ENCODE peak calls at places on chromosomes 5 and 9, in six cellular contexts. H is neural progenitor cell, V is left cardiac atrium, C is psoas muscle, I is transverse colon, X is hepatocyte. G is an unnamed sample.

GRCh38 chr9:117945286-117945685 is 241.1 kb downstream of the TLR4 start:
- DNase-seq in I (no peak), H (no peak), X (no peak), C (no peak), V (no peak), G (no peak)

GRCh38 chr9:84697494-84698114 is 28.1 kb downstream of the NTRK2 start:
- DNase-seq in X (peak; percentile 79), H (peak; percentile 84), I (peak; percentile 85), C (peak; percentile 64), V (peak; percentile 76), G (peak; percentile 3)

GRCh38 chr5:4533457-4534105 is 606.5 kb upstream of the ADAMTS16 start:
- DNase-seq in X (no peak), C (no peak), I (no peak), V (no peak), H (no peak), G (no peak)

GRCh38 chr9:16705121-16705604 is 165.3 kb downstream of the BNC2 start:
- DNase-seq in X (peak; percentile 72), H (peak; percentile 63), I (peak; percentile 66), V (peak; percentile 93), C (peak; percentile 90), G (no peak)

GRCh38 chr9:14924821-14925220 is 14.6 kb upstream of the FREM1 start:
- DNase-seq in C (no peak), X (no peak), I (no peak), V (no peak), H (no peak), G (no peak)

GRCh38 chr5:57696906-57697590 is 214.4 kb upstream of the ACTBL2 start:
- DNase-seq in H (no peak), C (no peak), I (no peak), V (peak; percentile 18), X (no peak), G (no peak)

GRCh38 chr5:15943487-15943886 is 236.1 kb downstream of the MARCHF11 start:
- DNase-seq in H (no peak), V (no peak), I (no peak), C (no peak), X (no peak), G (no peak)

GRCh38 chr5:4207456-4207855 is 611.8 kb downstream of the IRX1 start:
- DNase-seq in I (no peak), C (no peak), X (no peak), H (peak; percentile 52), V (no peak), G (no peak)

GRCh38 chr5:123545506-123545905 is 33.5 kb downstream of the CSNK1G3 start:
- DNase-seq in H (peak; percentile 16), C (no peak), X (no peak), I (peak; percentile 21), V (no peak), G (peak; percentile 10)

GRCh38 chr9:126328415-126328814 is 1.8 kb downstream of the MVB12B start:
- DNase-seq in C (no peak), H (no peak), V (no peak), I (no peak), X (no peak), G (no peak)

GRCh38 chr9:95083086-95083768 is 234.3 kb downstream of the FANCC start:
- DNase-seq in X (no peak), H (no peak), C (no peak), V (no peak), I (no peak), G (no peak)

GRCh38 chr5:179313849-179314521 is 31.3 kb downstream of the ADAMTS2 start:
- DNase-seq in I (peak; percentile 57), X (peak; percentile 73), C (peak; percentile 89), V (peak; percentile 81), H (no peak), G (no peak)

GRCh38 chr5:10903786-10904560 is 142.9 kb upstream of the DAP start:
- DNase-seq in C (no peak), V (no peak), I (no peak), X (no peak), H (no peak), G (no peak)

GRCh38 chr9:126301985-126302603 is 24.5 kb upstream of the MVB12B start:
- DNase-seq in V (peak; percentile 55), C (peak; percentile 25), I (peak; percentile 70), X (peak; percentile 80), H (peak; percentile 81), G (peak; percentile 55)

GRCh38 chr5:120146787-120147186 is 317.3 kb upstream of the PRR16 start:
- DNase-seq in H (no peak), I (no peak), C (no peak), X (no peak), V (no peak), G (no peak)

GRCh38 chr5:168047043-168047668 is 244.3 kb upstream of the WWC1 start:
- DNase-seq in V (peak; percentile 33), I (peak; percentile 63), X (peak; percentile 70), C (no peak), H (peak; percentile 81), G (no peak)

GRCh38 chr5:6410421-6410820 is 32.1 kb upstream of the MED10 start:
- DNase-seq in V (no peak), I (no peak), C (no peak), H (no peak), X (no peak), G (no peak)

GRCh38 chr5:154444559-154445421 is 1.0 kb upstream of the SAP30L start:
- DNase-seq in V (no peak), H (peak; percentile 59), I (peak; percentile 22), X (peak; percentile 33), C (no peak), G (peak; percentile 5)

GRCh38 chr9:127280880-127281660 is 16.5 kb downstream of the GARNL3 start:
- DNase-seq in C (no peak), H (no peak), I (no peak), V (no peak), X (no peak), G (no peak)

GRCh38 chr5:551406-551805 is 27.2 kb upstream of the SLC9A3 start:
- DNase-seq in C (no peak), X (no peak), V (no peak), H (no peak), I (peak; percentile 4), G (no peak)

GRCh38 chr5:130141689-130142320 is 237.5 kb downstream of the CHSY3 start:
- DNase-seq in I (peak; percentile 14), V (peak; percentile 22), C (no peak), H (peak; percentile 67), X (peak; percentile 70), G (no peak)

GRCh38 chr9:133250741-133251170 is 24.2 kb downstream of the ABO start:
- DNase-seq in H (no peak), V (no peak), I (peak; percentile 47), C (no peak), X (no peak), G (no peak)

GRCh38 chr5:80242849-80243248 is 13.0 kb downstream of the SERINC5 start:
- DNase-seq in C (no peak), I (no peak), X (no peak), H (no peak), V (no peak), G (no peak)

GRCh38 chr9:16133556-16134227 is 580.8 kb downstream of the CCDC171 start:
- DNase-seq in X (peak; percentile 84), I (peak; percentile 20), H (peak; percentile 90), V (peak; percentile 46), C (no peak), G (no peak)

GRCh38 chr9:130410443-130410842 is 34.3 kb upstream of the ASS1 start:
- DNase-seq in V (no peak), I (peak; percentile 62), C (no peak), X (no peak), H (no peak), G (no peak)

GRCh38 chr5:143968071-143968878 is 156.3 kb downstream of the HMHB1 start:
- DNase-seq in C (no peak), H (peak; percentile 57), V (no peak), X (peak; percentile 41), I (no peak), G (no peak)

GRCh38 chr9:82144803-82145202 is 156.2 kb downstream of the SPATA31D1 start:
- DNase-seq in C (no peak), I (no peak), X (no peak), V (no peak), H (no peak), G (no peak)

GRCh38 chr5:107476783-107477182 is 194.0 kb downstream of the EFNA5 start:
- DNase-seq in C (no peak), H (no peak), X (peak; percentile 30), V (no peak), I (peak; percentile 21), G (no peak)

GRCh38 chr5:139120521-139120920 is 77.6 kb downstream of the SIL1 start:
- DNase-seq in H (no peak), I (no peak), X (no peak), C (no peak), V (no peak), G (no peak)

GRCh38 chr5:151155149-151155776 is 2.3 kb downstream of the ANXA6 start:
- DNase-seq in I (peak; percentile 55), H (no peak), V (no peak), X (no peak), C (no peak), G (peak; percentile 49)

GRCh38 chr5:146039420-146039819 is 66.0 kb downstream of the PLAC8L1 start:
- DNase-seq in X (no peak), V (no peak), H (no peak), I (peak; percentile 16), C (no peak), G (no peak)

GRCh38 chr5:44942524-44943001 is 133.8 kb downstream of the MRPS30 start:
- DNase-seq in H (peak; percentile 27), C (no peak), X (no peak), I (no peak), V (no peak), G (no peak)

GRCh38 chr9:127977877-127978647 is 2.7 kb downstream of the EEIG1 start:
- DNase-seq in C (peak; percentile 63), V (peak; percentile 81), X (no peak), H (peak; percentile 78), I (peak; percentile 71), G (no peak)

GRCh38 chr5:10140195-10140973 is 109.3 kb downstream of the ATPSCKMT start:
- DNase-seq in V (no peak), C (no peak), I (no peak), X (no peak), H (peak; percentile 58), G (no peak)

GRCh38 chr5:80656425-80656824 is 1.6 kb upstream of the DHFR start:
- DNase-seq in H (no peak), X (no peak), I (no peak), V (no peak), C (no peak), G (no peak)

GRCh38 chr5:170493028-170493820 is 10.6 kb upstream of the KCNIP1 start:
- DNase-seq in I (no peak), V (no peak), X (no peak), C (no peak), H (no peak), G (no peak)

GRCh38 chr5:160906077-160906476 is 54.1 kb upstream of the ATP10B start:
- DNase-seq in C (no peak), X (no peak), I (no peak), H (no peak), V (no peak), G (no peak)

GRCh38 chr5:10800852-10801251 is 39.8 kb upstream of the DAP start:
- DNase-seq in V (no peak), I (no peak), H (no peak), C (no peak), X (no peak), G (no peak)

G was measured in T-cell.